ENCODE peak calls at places on chromosomes 7 and 10, in five cellular contexts. One of them, this sample, is unnamed.

GRCh38 chr10:54137396-54137795 is 663.6 kb downstream of the PCDH15 start:
- DNase-seq in lung: no peak
- DNase-seq in ovary: no peak
- DNase-seq in right lobe of liver: no peak
- DNase-seq in cardiac muscle cell: no peak
- DNase-seq in this sample: no peak

GRCh38 chr10:112815238-112816032 is 134.6 kb upstream of the TCF7L2 start:
- DNase-seq in lung: no peak
- DNase-seq in ovary: no peak
- DNase-seq in right lobe of liver: peak; percentile 65
- DNase-seq in cardiac muscle cell: no peak
- DNase-seq in this sample: no peak

GRCh38 chr10:130774871-130775270 is 536.6 kb downstream of the TCERG1L start:
- DNase-seq in lung: no peak
- DNase-seq in ovary: no peak
- DNase-seq in right lobe of liver: no peak
- DNase-seq in cardiac muscle cell: no peak
- DNase-seq in this sample: peak; percentile 3

GRCh38 chr10:31147220-31147608 is 115.5 kb upstream of the ZNF438 start:
- DNase-seq in lung: no peak
- DNase-seq in ovary: no peak
- DNase-seq in right lobe of liver: no peak
- DNase-seq in cardiac muscle cell: no peak
- DNase-seq in this sample: no peak

GRCh38 chr10:61897671-61898434 is 3.6 kb upstream of the ARID5B start:
- DNase-seq in lung: peak; percentile 35
- DNase-seq in ovary: peak; percentile 53
- DNase-seq in right lobe of liver: peak; percentile 41
- DNase-seq in cardiac muscle cell: peak; percentile 49
- DNase-seq in this sample: peak; percentile 56

GRCh38 chr10:3104251-3104918 is 37.0 kb downstream of the PFKP start:
- DNase-seq in lung: no peak
- DNase-seq in ovary: no peak
- DNase-seq in right lobe of liver: no peak
- DNase-seq in cardiac muscle cell: no peak
- DNase-seq in this sample: peak; percentile 27

GRCh38 chr10:127048630-127049029 is 143.4 kb downstream of the DOCK1 start:
- DNase-seq in lung: no peak
- DNase-seq in ovary: no peak
- DNase-seq in right lobe of liver: no peak
- DNase-seq in cardiac muscle cell: no peak
- DNase-seq in this sample: no peak

GRCh38 chr10:69838853-69839252 is 37.1 kb downstream of the COL13A1 start:
- DNase-seq in lung: no peak
- DNase-seq in ovary: no peak
- DNase-seq in right lobe of liver: no peak
- DNase-seq in cardiac muscle cell: no peak
- DNase-seq in this sample: no peak

GRCh38 chr10:117967149-117967548 is 79.6 kb downstream of the RAB11FIP2 start:
- DNase-seq in lung: no peak
- DNase-seq in ovary: no peak
- DNase-seq in right lobe of liver: no peak
- DNase-seq in cardiac muscle cell: no peak
- DNase-seq in this sample: no peak

GRCh38 chr7:3404490-3404889 is 103.4 kb downstream of the SDK1 start:
- DNase-seq in lung: no peak
- DNase-seq in ovary: no peak
- DNase-seq in right lobe of liver: no peak
- DNase-seq in cardiac muscle cell: no peak
- DNase-seq in this sample: no peak

GRCh38 chr10:28060031-28060607 is 61.2 kb upstream of the ODAD2 start:
- DNase-seq in lung: no peak
- DNase-seq in ovary: no peak
- DNase-seq in right lobe of liver: no peak
- DNase-seq in cardiac muscle cell: no peak
- DNase-seq in this sample: no peak

GRCh38 chr7:21076054-21076453 is 289.4 kb upstream of the SP8 start:
- DNase-seq in lung: no peak
- DNase-seq in ovary: no peak
- DNase-seq in right lobe of liver: no peak
- DNase-seq in cardiac muscle cell: peak; percentile 82
- DNase-seq in this sample: no peak

GRCh38 chr10:57917019-57917418 is 350.7 kb downstream of the IPMK start:
- DNase-seq in lung: no peak
- DNase-seq in ovary: no peak
- DNase-seq in right lobe of liver: no peak
- DNase-seq in cardiac muscle cell: no peak
- DNase-seq in this sample: no peak

GRCh38 chr10:107971973-107972372 is 807.5 kb upstream of the SORCS1 start:
- DNase-seq in lung: no peak
- DNase-seq in ovary: no peak
- DNase-seq in right lobe of liver: no peak
- DNase-seq in cardiac muscle cell: no peak
- DNase-seq in this sample: no peak

GRCh38 chr10:127374901-127375300 is 174.2 kb upstream of the NPS start:
- DNase-seq in lung: no peak
- DNase-seq in ovary: no peak
- DNase-seq in right lobe of liver: no peak
- DNase-seq in cardiac muscle cell: no peak
- DNase-seq in this sample: no peak

GRCh38 chr10:103836776-103837344 is 18.5 kb downstream of the SH3PXD2A start:
- DNase-seq in lung: no peak
- DNase-seq in ovary: no peak
- DNase-seq in right lobe of liver: no peak
- DNase-seq in cardiac muscle cell: peak; percentile 53
- DNase-seq in this sample: no peak

GRCh38 chr7:69067397-69067796 is 530.9 kb upstream of the AUTS2 start:
- DNase-seq in lung: no peak
- DNase-seq in ovary: no peak
- DNase-seq in right lobe of liver: peak; percentile 60
- DNase-seq in cardiac muscle cell: peak; percentile 47
- DNase-seq in this sample: no peak

GRCh38 chr7:119936876-119937275 is 336.1 kb upstream of the KCND2 start:
- DNase-seq in lung: no peak
- DNase-seq in ovary: no peak
- DNase-seq in right lobe of liver: no peak
- DNase-seq in cardiac muscle cell: no peak
- DNase-seq in this sample: no peak

GRCh38 chr10:62388328-62388727 is 14.2 kb downstream of the ZNF365 start:
- DNase-seq in lung: no peak
- DNase-seq in ovary: no peak
- DNase-seq in right lobe of liver: no peak
- DNase-seq in cardiac muscle cell: no peak
- DNase-seq in this sample: no peak

GRCh38 chr7:20223356-20223755 is 6.2 kb upstream of the MACC1 start:
- DNase-seq in lung: no peak
- DNase-seq in ovary: no peak
- DNase-seq in right lobe of liver: no peak
- DNase-seq in cardiac muscle cell: no peak
- DNase-seq in this sample: no peak

GRCh38 chr10:36354633-36355032 is 712.5 kb upstream of the FZD8 start:
- DNase-seq in lung: no peak
- DNase-seq in ovary: no peak
- DNase-seq in right lobe of liver: no peak
- DNase-seq in cardiac muscle cell: no peak
- DNase-seq in this sample: no peak

GRCh38 chr10:102656026-102656425 is 11.7 kb downstream of the TRIM8 start:
- DNase-seq in lung: no peak
- DNase-seq in ovary: no peak
- DNase-seq in right lobe of liver: peak; percentile 16
- DNase-seq in cardiac muscle cell: no peak
- DNase-seq in this sample: no peak

GRCh38 chr7:121288894-121289293 is 39.9 kb upstream of the WNT16 start:
- DNase-seq in lung: no peak
- DNase-seq in ovary: no peak
- DNase-seq in right lobe of liver: no peak
- DNase-seq in cardiac muscle cell: no peak
- DNase-seq in this sample: no peak

GRCh38 chr7:95027181-95027872 is 119.9 kb downstream of the PPP1R9A start:
- DNase-seq in lung: no peak
- DNase-seq in ovary: no peak
- DNase-seq in right lobe of liver: no peak
- DNase-seq in cardiac muscle cell: no peak
- DNase-seq in this sample: peak; percentile 51

GRCh38 chr10:88477343-88478085 is 105.6 kb downstream of the RNLS start:
- DNase-seq in lung: no peak
- DNase-seq in ovary: no peak
- DNase-seq in right lobe of liver: no peak
- DNase-seq in cardiac muscle cell: no peak
- DNase-seq in this sample: no peak

GRCh38 chr10:33876547-33877400 is 542.3 kb upstream of the NRP1 start:
- DNase-seq in lung: peak; percentile 30
- DNase-seq in ovary: no peak
- DNase-seq in right lobe of liver: peak; percentile 36
- DNase-seq in cardiac muscle cell: no peak
- DNase-seq in this sample: peak; percentile 65
- H3K9me3 ChIP-seq in lung: no peaks in the 10 kb centered on the region
- H3K9me3 ChIP-seq in ovary: no peaks in the 10 kb centered on the region
- H3K9me3 ChIP-seq in right lobe of liver: no peaks in the 10 kb centered on the region
- H3K9me3 ChIP-seq in cardiac muscle cell: no peaks in the 10 kb centered on the region
- H3K9me3 ChIP-seq in this sample: no peaks in the 10 kb centered on the region

DNA sequence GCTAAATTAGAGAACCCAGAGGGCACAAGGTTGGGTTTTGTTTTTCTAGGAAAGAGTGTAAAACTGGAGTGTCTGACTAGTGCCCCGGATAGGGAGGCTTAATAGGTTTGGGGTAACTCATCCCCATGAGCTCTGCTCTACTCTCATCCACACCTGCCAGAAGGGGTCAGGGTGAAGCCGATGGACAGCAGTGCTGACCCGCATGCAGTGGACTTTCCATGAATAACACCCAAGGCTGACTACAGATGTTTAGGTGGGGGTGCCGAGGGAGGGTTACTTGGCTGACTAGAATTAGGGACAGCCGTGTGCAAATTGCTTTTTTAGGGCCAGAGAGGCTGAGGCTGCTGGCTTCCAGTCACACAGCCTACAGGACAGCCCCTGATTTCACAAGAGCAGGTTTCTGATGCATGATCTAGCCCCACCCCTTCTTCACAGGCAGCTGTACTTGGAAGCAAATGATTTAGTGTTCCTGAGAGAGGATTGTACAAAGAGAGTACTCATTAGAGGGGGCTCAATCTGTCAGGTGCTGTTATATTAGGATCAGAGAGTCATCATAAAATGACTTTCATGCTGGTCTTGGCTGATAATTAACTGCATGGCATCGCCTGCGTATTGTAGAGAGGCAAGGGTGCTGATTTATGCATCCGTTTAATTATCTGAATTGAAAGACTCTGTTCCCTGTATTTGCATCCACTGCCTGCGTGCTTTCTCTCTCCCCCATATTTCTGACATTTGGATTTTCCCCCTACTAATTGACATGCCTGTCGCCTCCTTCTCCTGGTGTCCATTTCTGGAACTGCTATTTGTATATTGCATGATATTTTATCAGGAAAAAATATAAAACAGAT is 9.5 kb downstream of the INHBA start:
- DNase-seq in lung: no peak
- DNase-seq in ovary: no peak
- DNase-seq in right lobe of liver: no peak
- DNase-seq in cardiac muscle cell: no peak
- DNase-seq in this sample: no peak
- TF ChIP-seq CTCF in lung: no peak
- TF ChIP-seq CTCF in ovary: no peak
- TF ChIP-seq CTCF in right lobe of liver: peak; percentile 29
- TF ChIP-seq CTCF in cardiac muscle cell: peak; percentile 47
- TF ChIP-seq CTCF in this sample: no peak

GRCh38 chr7:48976850-48977249 is 52.5 kb downstream of the CDC14C start:
- DNase-seq in lung: no peak
- DNase-seq in ovary: no peak
- DNase-seq in right lobe of liver: no peak
- DNase-seq in cardiac muscle cell: no peak
- DNase-seq in this sample: no peak

GRCh38 chr7:48976268-48976667 is 51.9 kb downstream of the CDC14C start:
- DNase-seq in lung: no peak
- DNase-seq in ovary: no peak
- DNase-seq in right lobe of liver: no peak
- DNase-seq in cardiac muscle cell: no peak
- DNase-seq in this sample: no peak

GRCh38 chr7:48971173-48971572 is 46.8 kb downstream of the CDC14C start:
- DNase-seq in lung: no peak
- DNase-seq in ovary: no peak
- DNase-seq in right lobe of liver: no peak
- DNase-seq in cardiac muscle cell: no peak
- DNase-seq in this sample: no peak
- H3K9me3 ChIP-seq in lung: peaks cover 3% of the 10 kb centered on the region
- H3K9me3 ChIP-seq in ovary: no peaks in the 10 kb centered on the region
- H3K9me3 ChIP-seq in right lobe of liver: no peaks in the 10 kb centered on the region
- H3K9me3 ChIP-seq in cardiac muscle cell: no peaks in the 10 kb centered on the region
- H3K9me3 ChIP-seq in this sample: no peaks in the 10 kb centered on the region

DNA sequence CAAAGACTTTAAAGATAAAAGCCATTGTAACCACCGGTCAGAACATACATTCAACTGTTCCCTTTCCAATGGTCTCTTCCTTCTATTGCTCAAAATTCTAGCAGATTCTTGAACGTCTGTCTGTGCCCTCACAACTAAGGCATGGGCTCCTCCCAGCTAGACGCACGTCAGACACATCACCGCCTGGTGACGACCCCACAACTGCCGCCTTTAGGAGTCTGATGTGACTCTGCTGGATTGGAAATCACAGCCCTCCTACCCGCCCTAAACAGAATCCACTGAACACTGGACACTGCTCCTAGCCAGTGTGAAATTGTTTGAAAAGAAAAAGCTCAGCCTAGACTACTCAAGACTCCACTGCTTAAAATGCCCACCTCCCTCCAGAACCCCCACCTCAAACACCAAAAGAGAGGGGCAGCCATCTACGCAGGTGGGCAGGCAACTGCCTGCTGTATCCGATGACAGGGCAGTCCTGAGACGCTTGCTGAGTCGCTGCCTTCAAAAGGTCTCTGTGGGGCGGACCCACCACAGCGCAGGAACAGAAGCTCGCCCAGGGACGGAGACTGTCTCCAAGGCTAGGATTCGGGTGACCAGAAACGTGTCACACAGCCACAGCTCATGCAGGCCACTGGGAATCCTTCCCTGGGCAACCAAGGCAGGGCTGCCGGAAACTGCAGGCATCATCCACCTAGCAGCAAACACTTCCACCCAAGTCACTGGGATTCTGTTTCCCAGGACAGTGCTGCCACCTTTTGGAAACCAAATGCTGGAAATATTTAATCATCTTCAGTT is 34.7 kb downstream of the GSDME start:
- DNase-seq in lung: no peak
- DNase-seq in ovary: no peak
- DNase-seq in right lobe of liver: no peak
- DNase-seq in cardiac muscle cell: peak; percentile 45
- DNase-seq in this sample: no peak
- TF ChIP-seq CTCF in lung: no peak
- TF ChIP-seq CTCF in ovary: no peak
- TF ChIP-seq CTCF in right lobe of liver: no peak
- TF ChIP-seq CTCF in cardiac muscle cell: peak; percentile 46
- TF ChIP-seq CTCF in this sample: no peak

GRCh38 chr7:158381956-158382355 is 205.7 kb downstream of the PTPRN2 start:
- DNase-seq in lung: no peak
- DNase-seq in ovary: no peak
- DNase-seq in right lobe of liver: no peak
- DNase-seq in cardiac muscle cell: no peak
- DNase-seq in this sample: no peak
- H3K9me3 ChIP-seq in lung: no peaks in the 10 kb centered on the region
- H3K9me3 ChIP-seq in ovary: no peaks in the 10 kb centered on the region
- H3K9me3 ChIP-seq in right lobe of liver: no peaks in the 10 kb centered on the region
- H3K9me3 ChIP-seq in cardiac muscle cell: no peaks in the 10 kb centered on the region
- H3K9me3 ChIP-seq in this sample: peaks cover 5% of the 10 kb centered on the region